ENCODE peak calls at places on chromosomes 13 and 19, in seven cellular contexts. Z is stimulated activated CD8-positive, alpha-beta memory T cell treated with anti-CD3 and anti-CD28 coated beads, Interleukin-7, amount 100 ng/mL, for 1 hour; Y is stimulated activated naive CD8-positive, alpha-beta T cell treated with anti-CD3 and anti-CD28 coated beads, Interleukin-15, amount 100 ng/mL, for 72 hours; V is brain microvascular endothelial cell; W is tibial nerve; B is endothelial cell; P is HCEC 1CT. U is an unnamed sample.

GRCh38 chr13:51729853-51730553 is 74.0 kb downstream of the DHRS12 start:
- DNase-seq in Z (no peak), W (no peak), P (peak), V (peak), B (no peak), Y (peak), U (no peak)

GRCh38 chr13:52003551-52003950 is 7.7 kb downstream of the ATP7B start:
- DNase-seq in Y (no peak), Z (no peak), P (no peak), V (no peak), B (no peak), W (no peak), U (no peak)

GRCh38 chr13:105908581-105908980 is 626.9 kb downstream of the EFNB2 start:
- DNase-seq in W (no peak), V (peak), Z (no peak), Y (peak), B (no peak), P (no peak), U (no peak)

GRCh38 chr19:10861118-10861651 is 10.2 kb upstream of the CARM1 start:
- DNase-seq in Z (no peak), W (no peak), P (peak), V (peak), Y (peak), B (peak), U (no peak)

GRCh38 chr19:38183227-38183914 is 40.7 kb downstream of the DPF1 start:
- DNase-seq in W (peak), Z (no peak), P (no peak), B (peak), Y (no peak), V (peak), U (no peak)

GRCh38 chr13:28761586-28761985 is 42.8 kb upstream of the SLC46A3 start:
- DNase-seq in V (no peak), Z (no peak), B (no peak), W (no peak), P (peak), Y (no peak), U (no peak)

GRCh38 chr19:39399684-39400465 is 6.8 kb upstream of the ZFP36 start:
- DNase-seq in V (no peak), Y (no peak), W (no peak), P (no peak), B (no peak), Z (no peak), U (no peak)

GRCh38 chr19:34838248-34838647 is 65.2 kb upstream of the ZNF599 start:
- DNase-seq in B (no peak), Y (no peak), W (no peak), P (no peak), V (no peak), Z (no peak), U (no peak)

GRCh38 chr13:86020350-86021002 is 221.3 kb upstream of the SLITRK6 start:
- DNase-seq in P (peak), V (peak), B (no peak), Y (no peak), W (no peak), Z (no peak), U (no peak)

GRCh38 chr19:48487944-48488343 is 18.8 kb downstream of the CYTH2 start:
- DNase-seq in Y (no peak), Z (no peak), B (no peak), W (no peak), V (no peak), P (peak), U (no peak)

GRCh38 chr19:8724276-8724675 is 2.8 kb downstream of the OR2Z1 start:
- DNase-seq in Z (no peak), W (no peak), B (no peak), Y (no peak), V (no peak), P (no peak), U (no peak)

GRCh38 chr13:74136089-74136658 is 2.0 kb upstream of the KLF12 start:
- DNase-seq in Y (peak), Z (no peak), P (peak), W (peak), B (peak), V (peak), U (peak)

GRCh38 chr13:79749985-79750551 is 269.1 kb downstream of the NDFIP2 start:
- DNase-seq in P (peak), Z (no peak), V (peak), B (peak), W (peak), Y (no peak), U (no peak)

GRCh38 chr13:28313579-28313978 is 175.2 kb downstream of the PAN3 start:
- DNase-seq in V (peak), Z (no peak), W (no peak), Y (peak), P (peak), B (no peak), U (peak)

GRCh38 chr19:35105411-35106290 is 10.0 kb upstream of the FXYD3 start:
- DNase-seq in W (no peak), Y (peak), V (no peak), Z (no peak), B (no peak), P (no peak), U (no peak)

GRCh38 chr19:1624458-1624857 is 19.2 kb upstream of the UQCR11 start:
- DNase-seq in Z (peak), V (peak), B (peak), W (peak), P (peak), Y (peak), U (peak)

GRCh38 chr13:109213714-109214113 is 572.7 kb downstream of the IRS2 start:
- DNase-seq in P (no peak), Y (no peak), V (no peak), W (no peak), Z (no peak), B (no peak), U (no peak)

GRCh38 chr19:11024259-11024658 is 63.4 kb downstream of the SMARCA4 start:
- DNase-seq in P (no peak), B (no peak), Y (no peak), V (no peak), W (no peak), Z (no peak), U (no peak)

GRCh38 chr13:49958321-49958720 is 22.2 kb upstream of the SPRYD7 start:
- DNase-seq in Y (no peak), P (no peak), B (no peak), Z (no peak), W (no peak), V (no peak), U (no peak)

GRCh38 chr13:98782654-98783053 is 30.2 kb upstream of the SLC15A1 start:
- DNase-seq in W (no peak), V (peak), B (no peak), Y (no peak), P (no peak), Z (no peak), U (no peak)

GRCh38 chr13:44078806-44079378 is 199.2 kb downstream of the LACC1 start:
- DNase-seq in Y (no peak), B (no peak), W (no peak), V (no peak), P (no peak), Z (no peak), U (no peak)

GRCh38 chr19:31674503-31675186 is 325.4 kb upstream of the TSHZ3 start:
- DNase-seq in Z (no peak), W (no peak), V (peak), Y (no peak), P (no peak), B (no peak), U (no peak)

GRCh38 chr13:74529968-74530367 is 395.8 kb upstream of the KLF12 start:
- DNase-seq in P (no peak), B (no peak), Z (no peak), Y (no peak), W (no peak), V (no peak), U (no peak)

GRCh38 chr13:28495586-28496564 is 947 bp upstream of the FLT1 start:
- DNase-seq in W (no peak), P (no peak), Y (no peak), B (no peak), V (no peak), Z (no peak), U (no peak)

GRCh38 chr19:48674921-48675824 is 2.4 kb upstream of the NTN5 start:
- DNase-seq in Y (peak), P (peak), B (peak), V (peak), W (peak), Z (peak), U (peak)

GRCh38 chr19:14015454-14016035 is 9.4 kb upstream of the RFX1 start:
- DNase-seq in Y (no peak), Z (no peak), W (no peak), P (no peak), B (no peak), V (no peak), U (peak)

GRCh38 chr19:6481541-6482342 is at the start of gene DENND1C:
- DNase-seq in P (no peak), Y (peak), B (peak), W (peak), V (no peak), Z (peak), U (peak)

GRCh38 chr19:42048992-42049391 is 21.0 kb downstream of the GRIK5 start:
- DNase-seq in V (no peak), Z (no peak), P (no peak), B (no peak), W (no peak), Y (no peak), U (no peak)

U was measured in GM10248.